ENCODE peak calls at places on chromosomes 2 and 18, in eight cellular contexts. D is AG04450; U is hippocampal formation; C is aorta; L is HFFc6; Y is activated CD8-positive, alpha-beta memory T cell treated with anti-CD3 and anti-CD28 coated beads for 24 hours; F is NCI-H1048; G is glutamatergic neuron. I is an unnamed sample.

GRCh38 chr2:10215393-10215935 is 87.2 kb upstream of the HPCAL1 start:
- DNase-seq in G (no peak), U (no peak), F (no peak), Y (no peak), L (no peak), C (no peak), D (no peak), I (no peak)

GRCh38 chr2:63741884-63742583 is 99.7 kb upstream of the UGP2 start:
- DNase-seq in C (no peak), Y (no peak), L (peak), G (no peak), U (no peak), D (no peak), F (no peak), I (no peak)

GRCh38 chr18:3380384-3380961 is 69.5 kb upstream of the TGIF1 start:
- DNase-seq in F (no peak), Y (no peak), G (no peak), U (no peak), D (no peak), L (no peak), C (no peak), I (no peak)

GRCh38 chr2:953975-954686 is 3.5 kb downstream of the SNTG2 start:
- DNase-seq in F (no peak), C (no peak), G (no peak), Y (no peak), D (no peak), U (no peak), L (peak), I (no peak)

GRCh38 chr18:59094569-59094968 is 45.1 kb upstream of the SEC11C start:
- DNase-seq in D (no peak), G (no peak), Y (no peak), L (no peak), F (no peak), U (no peak), C (no peak), I (no peak)

GRCh38 chr18:68417826-68418225 is 297.1 kb downstream of the TMX3 start:
- DNase-seq in Y (no peak), F (no peak), L (peak), C (no peak), G (no peak), D (no peak), U (no peak), I (no peak)

GRCh38 chr2:219461061-219461514 is 26.4 kb downstream of the SPEG start:
- DNase-seq in F (no peak), D (no peak), U (no peak), Y (no peak), C (peak), L (peak), G (no peak), I (peak)

GRCh38 chr2:206989306-206989705 is 50.0 kb downstream of the CPO start:
- DNase-seq in U (no peak), Y (no peak), G (peak), D (no peak), C (no peak), F (no peak), L (no peak), I (peak)

GRCh38 chr18:76351961-76352581 is 143.0 kb downstream of the ZNF516 start:
- DNase-seq in Y (peak), L (peak), D (peak), G (no peak), C (no peak), F (peak), U (peak), I (no peak)

GRCh38 chr2:143830476-143830875 is 689.4 kb downstream of the ZEB2 start:
- DNase-seq in D (no peak), U (no peak), F (no peak), L (peak), Y (no peak), G (no peak), C (no peak), I (no peak)

GRCh38 chr2:140275427-140275826 is 1495.2 kb upstream of the NXPH2 start:
- DNase-seq in U (no peak), L (no peak), D (no peak), Y (no peak), F (no peak), G (no peak), C (no peak), I (no peak)

GRCh38 chr18:3345885-3346284 is 84.0 kb downstream of the MYL12B start:
- DNase-seq in G (no peak), U (no peak), Y (no peak), C (no peak), F (no peak), D (no peak), L (no peak), I (no peak)

GRCh38 chr18:23487738-23488625 is 15.3 kb upstream of the RMC1 start:
- DNase-seq in Y (peak), F (no peak), C (peak), D (no peak), L (no peak), U (no peak), G (no peak), I (no peak)

GRCh38 chr2:60070166-60070565 is 483.3 kb downstream of the BCL11A start:
- DNase-seq in G (no peak), C (no peak), L (no peak), F (no peak), Y (no peak), U (no peak), D (no peak), I (no peak)

I was measured in neural progenitor cell.